ENCODE peak calls at places on chromosomes 4 and X, in eight cellular contexts. One of them, this sample, is unnamed.

GRCh38 chrX:154378059-154378798 is 866 bp upstream of the EMD start:
- DNase-seq in left lung: peak; percentile 65
- DNase-seq in HFF-Myc: no peak
- DNase-seq in lung: peak; percentile 68
- DNase-seq in CD8-positive, alpha-beta memory T cell: peak; percentile 74
- DNase-seq in SK-N-SH: peak; percentile 85
- DNase-seq in mesenchymal stem cell: no peak
- DNase-seq in breast epithelium: peak; percentile 48
- DNase-seq in this sample: no peak

GRCh38 chrX:110852180-110852579 is 56.6 kb upstream of the CHRDL1 start:
- DNase-seq in left lung: no peak
- DNase-seq in HFF-Myc: no peak
- DNase-seq in lung: no peak
- DNase-seq in CD8-positive, alpha-beta memory T cell: no peak
- DNase-seq in SK-N-SH: peak; percentile 42
- DNase-seq in mesenchymal stem cell: peak; percentile 24
- DNase-seq in breast epithelium: no peak
- DNase-seq in this sample: no peak

GRCh38 chr4:4762909-4763814 is 96.3 kb upstream of the MSX1 start:
- DNase-seq in left lung: no peak
- DNase-seq in HFF-Myc: peak; percentile 98
- DNase-seq in lung: no peak
- DNase-seq in CD8-positive, alpha-beta memory T cell: no peak
- DNase-seq in SK-N-SH: peak; percentile 84
- DNase-seq in mesenchymal stem cell: peak; percentile 76
- DNase-seq in breast epithelium: no peak
- DNase-seq in this sample: peak; percentile 5

GRCh38 chrX:74422576-74423288 is 1.4 kb downstream of the SLC16A2 start:
- DNase-seq in left lung: peak; percentile 45
- DNase-seq in HFF-Myc: no peak
- DNase-seq in lung: peak; percentile 39
- DNase-seq in CD8-positive, alpha-beta memory T cell: peak; percentile 9
- DNase-seq in SK-N-SH: peak; percentile 76
- DNase-seq in mesenchymal stem cell: peak; percentile 73
- DNase-seq in breast epithelium: no peak
- DNase-seq in this sample: no peak

GRCh38 chrX:15468036-15468435 is 25.1 kb downstream of the PIR start:
- DNase-seq in left lung: no peak
- DNase-seq in HFF-Myc: no peak
- DNase-seq in lung: no peak
- DNase-seq in CD8-positive, alpha-beta memory T cell: no peak
- DNase-seq in SK-N-SH: peak; percentile 43
- DNase-seq in mesenchymal stem cell: peak; percentile 46
- DNase-seq in breast epithelium: no peak
- DNase-seq in this sample: no peak

GRCh38 chr4:99349338-99349737 is 3.2 kb downstream of the ADH1C start:
- DNase-seq in left lung: no peak
- DNase-seq in HFF-Myc: no peak
- DNase-seq in lung: no peak
- DNase-seq in CD8-positive, alpha-beta memory T cell: no peak
- DNase-seq in SK-N-SH: no peak
- DNase-seq in mesenchymal stem cell: no peak
- DNase-seq in breast epithelium: no peak
- DNase-seq in this sample: no peak

GRCh38 chr4:59936566-59936965 is 1263.6 kb upstream of the ADGRL3 start:
- DNase-seq in left lung: no peak
- DNase-seq in HFF-Myc: no peak
- DNase-seq in lung: no peak
- DNase-seq in CD8-positive, alpha-beta memory T cell: no peak
- DNase-seq in SK-N-SH: no peak
- DNase-seq in mesenchymal stem cell: no peak
- DNase-seq in breast epithelium: no peak
- DNase-seq in this sample: no peak

GRCh38 chrX:40083120-40083978 is 14.4 kb downstream of the BCOR start:
- DNase-seq in left lung: peak; percentile 61
- DNase-seq in HFF-Myc: no peak
- DNase-seq in lung: no peak
- DNase-seq in CD8-positive, alpha-beta memory T cell: no peak
- DNase-seq in SK-N-SH: no peak
- DNase-seq in mesenchymal stem cell: no peak
- DNase-seq in breast epithelium: no peak
- DNase-seq in this sample: no peak

GRCh38 chr4:106238819-106239420 is 77.1 kb downstream of the TBCK start:
- DNase-seq in left lung: no peak
- DNase-seq in HFF-Myc: peak; percentile 21
- DNase-seq in lung: no peak
- DNase-seq in CD8-positive, alpha-beta memory T cell: no peak
- DNase-seq in SK-N-SH: peak; percentile 21
- DNase-seq in mesenchymal stem cell: peak; percentile 60
- DNase-seq in breast epithelium: no peak
- DNase-seq in this sample: no peak

GRCh38 chrX:41384041-41384705 is 50.2 kb downstream of the DDX3X start:
- DNase-seq in left lung: peak; percentile 88
- DNase-seq in HFF-Myc: peak; percentile 17
- DNase-seq in lung: peak; percentile 80
- DNase-seq in CD8-positive, alpha-beta memory T cell: no peak
- DNase-seq in SK-N-SH: no peak
- DNase-seq in mesenchymal stem cell: peak; percentile 82
- DNase-seq in breast epithelium: peak; percentile 42
- DNase-seq in this sample: peak; percentile 64

GRCh38 chr4:68451246-68452211 is 4.3 kb downstream of the TMPRSS11E start:
- DNase-seq in left lung: no peak
- DNase-seq in HFF-Myc: no peak
- DNase-seq in lung: no peak
- DNase-seq in CD8-positive, alpha-beta memory T cell: no peak
- DNase-seq in SK-N-SH: no peak
- DNase-seq in mesenchymal stem cell: peak; percentile 73
- DNase-seq in breast epithelium: no peak
- DNase-seq in this sample: no peak

GRCh38 chrX:56782791-56783449 is 53.9 kb downstream of the NBDY start:
- DNase-seq in left lung: no peak
- DNase-seq in HFF-Myc: no peak
- DNase-seq in lung: peak; percentile 46
- DNase-seq in CD8-positive, alpha-beta memory T cell: no peak
- DNase-seq in SK-N-SH: peak; percentile 28
- DNase-seq in mesenchymal stem cell: no peak
- DNase-seq in breast epithelium: no peak
- DNase-seq in this sample: no peak

DNA sequence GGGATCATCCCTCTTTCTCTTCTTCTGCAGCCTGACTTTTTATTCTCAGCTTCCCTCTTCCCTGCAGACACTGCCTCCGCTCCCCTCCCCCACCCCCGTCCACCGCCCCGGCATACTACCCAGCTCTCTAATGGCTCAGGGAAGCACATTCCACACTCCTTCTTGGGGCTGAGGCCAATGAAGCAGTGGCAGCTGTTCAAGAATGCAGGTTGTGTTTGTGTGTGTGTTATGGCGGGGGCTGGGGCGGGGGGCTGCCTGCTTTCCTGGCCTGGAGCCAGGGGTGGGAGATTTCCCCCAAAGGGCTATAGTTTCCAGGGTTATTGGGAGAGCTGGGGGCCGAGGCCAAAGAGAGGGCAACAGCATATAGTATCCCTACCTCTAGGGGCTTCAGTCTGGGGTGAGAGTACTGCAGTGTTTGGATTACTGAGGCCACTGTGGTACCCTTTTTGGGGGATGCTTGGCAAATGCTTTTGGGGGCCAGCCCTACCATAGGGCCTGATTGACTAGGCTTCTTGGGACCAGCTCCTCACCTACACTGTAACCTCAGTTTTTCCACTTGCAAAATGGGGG is 149.5 kb downstream of the EFNB1 start:
- DNase-seq in left lung: no peak
- DNase-seq in HFF-Myc: no peak
- DNase-seq in lung: no peak
- DNase-seq in CD8-positive, alpha-beta memory T cell: no peak
- DNase-seq in SK-N-SH: no peak
- DNase-seq in mesenchymal stem cell: peak; percentile 14
- DNase-seq in breast epithelium: peak; percentile 44
- DNase-seq in this sample: no peak
- H3K4me3 ChIP-seq in left lung: no peak overlapping the region
- H3K4me3 ChIP-seq in HFF-Myc: no peak overlapping the region
- H3K4me3 ChIP-seq in lung: no peak overlapping the region
- H3K4me3 ChIP-seq in CD8-positive, alpha-beta memory T cell: no peak overlapping the region
- H3K4me3 ChIP-seq in SK-N-SH: no peak overlapping the region
- H3K4me3 ChIP-seq in mesenchymal stem cell: no peak overlapping the region
- H3K4me3 ChIP-seq in breast epithelium: no peak overlapping the region
- H3K4me3 ChIP-seq in this sample: no peak overlapping the region

GRCh38 chr4:152382057-152382785 is 153.7 kb downstream of the FBXW7 start:
- DNase-seq in left lung: no peak
- DNase-seq in HFF-Myc: no peak
- DNase-seq in lung: no peak
- DNase-seq in CD8-positive, alpha-beta memory T cell: no peak
- DNase-seq in SK-N-SH: no peak
- DNase-seq in mesenchymal stem cell: peak; percentile 37
- DNase-seq in breast epithelium: no peak
- DNase-seq in this sample: no peak
- H3K4me3 ChIP-seq in left lung: peak overlapping the region; percentile 1
- H3K4me3 ChIP-seq in HFF-Myc: no peak overlapping the region
- H3K4me3 ChIP-seq in lung: no peak overlapping the region
- H3K4me3 ChIP-seq in CD8-positive, alpha-beta memory T cell: no peak overlapping the region
- H3K4me3 ChIP-seq in SK-N-SH: no peak overlapping the region
- H3K4me3 ChIP-seq in mesenchymal stem cell: no peak overlapping the region
- H3K4me3 ChIP-seq in breast epithelium: no peak overlapping the region
- H3K4me3 ChIP-seq in this sample: no peak overlapping the region

DNA sequence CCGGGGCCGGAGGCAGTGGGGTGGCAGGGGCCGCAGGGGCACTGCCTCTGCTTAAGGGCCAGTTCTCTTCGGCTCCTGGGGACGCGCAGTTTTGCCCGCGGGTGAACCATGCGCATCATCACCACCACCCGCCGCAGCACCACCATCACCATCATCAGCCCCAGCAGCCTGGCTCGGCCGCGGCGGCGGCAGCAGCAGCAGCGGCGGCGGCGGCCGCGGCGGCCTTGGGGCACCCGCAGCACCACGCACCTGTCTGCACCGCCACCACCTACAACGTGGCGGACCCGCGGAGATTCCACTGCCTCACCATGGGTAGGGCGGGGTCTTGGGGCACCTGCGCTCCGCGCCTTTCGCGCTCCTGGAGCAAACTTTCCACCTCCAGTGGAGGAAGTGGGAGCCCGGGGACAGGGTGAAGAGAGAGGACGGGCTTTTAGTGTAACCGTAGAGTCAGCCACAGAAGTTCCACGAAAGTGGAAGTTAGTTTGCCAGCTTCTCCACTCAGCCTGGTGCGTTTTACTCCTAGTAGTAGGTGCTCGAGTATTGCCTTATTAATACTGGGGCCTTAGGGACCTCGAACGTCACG is 735 bp downstream of the GSX2 start:
- DNase-seq in left lung: no peak
- DNase-seq in HFF-Myc: no peak
- DNase-seq in lung: no peak
- DNase-seq in CD8-positive, alpha-beta memory T cell: peak; percentile 27
- DNase-seq in SK-N-SH: peak; percentile 71
- DNase-seq in mesenchymal stem cell: no peak
- DNase-seq in breast epithelium: no peak
- DNase-seq in this sample: no peak
- H3K4me3 ChIP-seq in left lung: no peak overlapping the region
- H3K4me3 ChIP-seq in HFF-Myc: peak overlapping the region; percentile 40
- H3K4me3 ChIP-seq in lung: no peak overlapping the region
- H3K4me3 ChIP-seq in CD8-positive, alpha-beta memory T cell: peak overlapping the region; percentile 32
- H3K4me3 ChIP-seq in SK-N-SH: peak overlapping the region; percentile 68
- H3K4me3 ChIP-seq in mesenchymal stem cell: peak overlapping the region; percentile 17
- H3K4me3 ChIP-seq in breast epithelium: peak overlapping the region; percentile 17
- H3K4me3 ChIP-seq in this sample: peak overlapping the region; percentile 44

GRCh38 chr4:56544573-56545131 is 39.1 kb downstream of the ARL9 start:
- DNase-seq in left lung: peak; percentile 84
- DNase-seq in HFF-Myc: peak; percentile 50
- DNase-seq in lung: peak; percentile 87
- DNase-seq in CD8-positive, alpha-beta memory T cell: peak; percentile 82
- DNase-seq in SK-N-SH: peak; percentile 93
- DNase-seq in mesenchymal stem cell: peak; percentile 85
- DNase-seq in breast epithelium: peak; percentile 62
- DNase-seq in this sample: peak; percentile 54
- H3K4me3 ChIP-seq in left lung: peak overlapping the region; percentile 26
- H3K4me3 ChIP-seq in HFF-Myc: peak overlapping the region; percentile 29
- H3K4me3 ChIP-seq in lung: no peak overlapping the region
- H3K4me3 ChIP-seq in CD8-positive, alpha-beta memory T cell: peak overlapping the region; percentile 21
- H3K4me3 ChIP-seq in SK-N-SH: peak overlapping the region; percentile 52
- H3K4me3 ChIP-seq in mesenchymal stem cell: peak overlapping the region; percentile 45
- H3K4me3 ChIP-seq in breast epithelium: peak overlapping the region; percentile 9
- H3K4me3 ChIP-seq in this sample: peak overlapping the region; percentile 45